ENCODE peak calls at places on chromosomes 5 and 9, in five cellular contexts. A is A549, Z is Calu3, S is nephron progenitor cell, Q is HTR-8/SVneo. X is an unnamed sample.

GRCh38 chr5:126780165-126780827 is 3.4 kb downstream of the LMNB1 start:
- DNase-seq in S (no peak), Q (peak; percentile 52), A (peak; percentile 72), Z (peak; percentile 50), X (peak; percentile 51)

GRCh38 chr5:59358497-59358896 is 535.0 kb downstream of the PDE4D start:
- DNase-seq in Z (no peak), Q (no peak), S (peak; percentile 17), A (peak; percentile 90), X (no peak)

GRCh38 chr5:72387985-72388384 is 67.8 kb downstream of the PTCD2 start:
- DNase-seq in S (no peak), Q (peak; percentile 80), A (peak; percentile 69), Z (no peak), X (no peak)

GRCh38 chr5:64625678-64626077 is 64.6 kb upstream of the SHISAL2B start:
- DNase-seq in Q (no peak), A (peak; percentile 7), S (no peak), Z (no peak), X (no peak)

GRCh38 chr5:170266570-170267379 is 30.8 kb downstream of the LCP2 start:
- DNase-seq in Q (no peak), S (no peak), A (no peak), Z (no peak), X (no peak)

GRCh38 chr9:129336601-129337286 is 158.7 kb upstream of the IER5L start:
- DNase-seq in Q (no peak), A (no peak), Z (peak; percentile 26), S (peak; percentile 58), X (no peak)

GRCh38 chr5:130616161-130616560 is 548.9 kb downstream of the HINT1 start:
- DNase-seq in S (no peak), Z (no peak), Q (no peak), A (no peak), X (no peak)

GRCh38 chr9:136684799-136685198 is 2.5 kb downstream of the AGPAT2 start:
- DNase-seq in A (no peak), S (no peak), Z (no peak), Q (no peak), X (no peak)

GRCh38 chr9:134642385-134643181 is 980 bp downstream of the COL5A1 start:
- DNase-seq in Z (no peak), S (peak; percentile 52), Q (peak; percentile 59), A (peak; percentile 44), X (no peak)

GRCh38 chr9:92138157-92138959 is 23.1 kb upstream of the SPTLC1 start:
- DNase-seq in Q (peak; percentile 57), A (peak; percentile 51), Z (peak; percentile 78), S (peak; percentile 96), X (peak; percentile 80)

GRCh38 chr5:28766565-28767158 is 1728.3 kb upstream of the CDH9 start:
- DNase-seq in Q (peak; percentile 30), A (peak; percentile 67), S (peak; percentile 25), Z (peak; percentile 33), X (peak; percentile 8)

GRCh38 chr9:77435272-77435671 is 212.8 kb downstream of the GNA14 start:
- DNase-seq in Q (no peak), Z (no peak), S (no peak), A (no peak), X (no peak)

GRCh38 chr5:40812125-40812524 is 14.0 kb upstream of the PRKAA1 start:
- DNase-seq in A (no peak), Q (no peak), Z (no peak), S (no peak), X (no peak)

GRCh38 chr5:133327946-133328401 is 276.2 kb downstream of the HSPA4 start:
- DNase-seq in Q (no peak), S (no peak), Z (no peak), A (no peak), X (no peak)

GRCh38 chr5:172187118-172188032 is 649 bp downstream of the STK10 start:
- DNase-seq in S (peak; percentile 41), Z (peak; percentile 60), A (peak; percentile 58), Q (peak; percentile 69), X (no peak)

GRCh38 chr5:72453260-72453775 is 53.9 kb downstream of the ZNF366 start:
- DNase-seq in Q (no peak), S (no peak), Z (no peak), A (no peak), X (no peak)

GRCh38 chr9:83405674-83406255 is 132.4 kb downstream of the FRMD3 start:
- DNase-seq in S (no peak), A (no peak), Q (no peak), Z (no peak), X (no peak)

GRCh38 chr5:72241346-72242003 is 78.6 kb downstream of the MRPS27 start:
- DNase-seq in A (no peak), S (no peak), Z (peak; percentile 31), Q (no peak), X (no peak)

X was measured in D341Med.